ENCODE peak calls at places on chromosome 22, in nine cellular contexts. A is colonic mucosa; Q is astrocyte; B is prostate gland; X is adrenal gland; O is CD8-positive, alpha-beta T cell; F is CD8-positive, alpha-beta memory T cell; N is IMR-90; C is right lobe of liver. U is an unnamed sample. For H3K4me1, the result is how much of the 10 kb centered on the place peaks cover.

GRCh38 chr22:36528795-36529718 is at the start of gene EIF3D:
- DNase-seq in F (peak), A (peak), O (peak), N (peak), C (peak), X (peak), B (peak), Q (peak), U (peak)

GRCh38 chr22:33811686-33812085 is 108.6 kb downstream of the LARGE1 start:
- DNase-seq in C (no peak), X (peak), A (peak), O (no peak), N (peak), Q (peak), B (no peak), F (no peak), U (no peak)

GRCh38 chr22:43827926-43828710 is 16.0 kb upstream of the EFCAB6 start:
- DNase-seq in N (no peak), B (no peak), X (no peak), Q (no peak), O (no peak), A (no peak), F (no peak), C (no peak), U (no peak)

GRCh38 chr22:32200752-32201151 is 4.1 kb downstream of the RFPL2 start:
- DNase-seq in C (no peak), N (no peak), X (no peak), Q (no peak), A (no peak), F (peak), B (no peak), O (no peak), U (no peak)

GRCh38 chr22:36830601-36831000 is 13.8 kb upstream of the PVALB start:
- DNase-seq in F (no peak), N (no peak), A (no peak), B (no peak), Q (no peak), C (no peak), X (no peak), O (peak), U (no peak)

GRCh38 chr22:17167486-17167885 is 8.4 kb upstream of the HDHD5 start:
- DNase-seq in X (peak), A (no peak), N (no peak), C (peak), O (no peak), F (no peak), Q (no peak), B (no peak), U (no peak)

GRCh38 chr22:45201678-45202332 is 38.1 kb downstream of the NUP50 start:
- DNase-seq in B (no peak), X (no peak), A (no peak), F (no peak), Q (peak), C (no peak), O (no peak), N (peak), U (peak)

GRCh38 chr22:32534252-32535215 is 59.9 kb downstream of the FBXO7 start:
- DNase-seq in B (no peak), A (peak), N (no peak), F (no peak), O (no peak), X (peak), C (no peak), Q (peak), U (no peak)

GRCh38 chr22:37418627-37419369 is 8.5 kb downstream of the ELFN2 start:
- DNase-seq in Q (no peak), F (no peak), B (no peak), A (no peak), N (no peak), C (no peak), O (no peak), X (no peak), U (no peak)

GRCh38 chr22:30183861-30184278 is 62.7 kb downstream of the LIF start:
- DNase-seq in N (peak), F (no peak), A (no peak), C (no peak), X (no peak), Q (peak), O (no peak), B (no peak), U (peak)

GRCh38 chr22:29801796-29802195 is 34.6 kb downstream of the UQCR10 start:
- DNase-seq in B (no peak), N (no peak), A (no peak), Q (no peak), F (no peak), X (no peak), C (no peak), O (no peak), U (no peak)

GRCh38 chr22:22201185-22201924 is 43.2 kb upstream of the VPREB1 start:
- DNase-seq in N (peak), F (peak), C (no peak), B (no peak), X (no peak), O (no peak), Q (no peak), A (no peak), U (no peak)

GRCh38 chr22:43534916-43535315 is 123.1 kb downstream of the MPPED1 start:
- DNase-seq in C (peak), O (no peak), F (no peak), A (no peak), Q (no peak), N (no peak), X (peak), B (no peak), U (no peak)

GRCh38 chr22:23563111-23563510 is 17.0 kb downstream of the IGLL1 start:
- DNase-seq in C (no peak), X (no peak), O (no peak), F (no peak), Q (no peak), N (no peak), B (no peak), A (no peak), U (no peak)

GRCh38 chr22:23398701-23399366 is 181.3 kb downstream of the IGLL1 start:
- DNase-seq in O (no peak), X (no peak), Q (no peak), A (no peak), F (no peak), B (no peak), N (no peak), C (no peak), U (no peak)

GRCh38 chr22:41257696-41258095 is 17.0 kb upstream of the CHADL start:
- DNase-seq in N (no peak), B (no peak), C (no peak), A (no peak), O (no peak), X (no peak), Q (no peak), F (no peak), U (no peak)

GRCh38 chr22:42959472-42960145 is 55.3 kb downstream of the PACSIN2 start:
- DNase-seq in X (peak), F (no peak), Q (peak), N (peak), O (no peak), A (peak), B (peak), C (peak), U (peak)

GRCh38 chr22:23289851-23290724 is 109.8 kb downstream of the BCR start:
- DNase-seq in C (peak), A (peak), Q (peak), O (peak), X (peak), B (no peak), F (peak), N (peak), U (peak)

GRCh38 chr22:36435516-36436415 is 45.7 kb downstream of the TXN2 start:
- DNase-seq in O (peak), B (peak), A (peak), X (no peak), N (no peak), C (peak), Q (no peak), F (peak), U (no peak)

GRCh38 chr22:36009085-36009484 is 19.5 kb downstream of the RBFOX2 start:
- DNase-seq in Q (peak), F (no peak), N (peak), X (no peak), O (no peak), B (no peak), A (no peak), C (no peak), U (peak)

GRCh38 chr22:42437488-42438292 is 5.5 kb upstream of the NFAM1 start:
- DNase-seq in X (peak), N (peak), B (no peak), C (peak), F (peak), A (peak), O (peak), Q (no peak), U (peak)

GRCh38 chr22:17379939-17380710 is 10.9 kb downstream of the CECR2 start:
- DNase-seq in A (no peak), N (no peak), X (no peak), B (no peak), C (no peak), O (no peak), Q (no peak), F (no peak), U (no peak)

GRCh38 chr22:42966389-42966998 is 48.5 kb downstream of the PACSIN2 start:
- DNase-seq in F (no peak), O (no peak), A (no peak), N (no peak), X (no peak), B (no peak), C (no peak), Q (no peak), U (no peak)

GRCh38 chr22:35893698-35894097 is 134.9 kb downstream of the RBFOX2 start:
- DNase-seq in C (no peak), B (no peak), F (no peak), Q (no peak), X (peak), N (peak), O (no peak), A (no peak), U (no peak)

DNA sequence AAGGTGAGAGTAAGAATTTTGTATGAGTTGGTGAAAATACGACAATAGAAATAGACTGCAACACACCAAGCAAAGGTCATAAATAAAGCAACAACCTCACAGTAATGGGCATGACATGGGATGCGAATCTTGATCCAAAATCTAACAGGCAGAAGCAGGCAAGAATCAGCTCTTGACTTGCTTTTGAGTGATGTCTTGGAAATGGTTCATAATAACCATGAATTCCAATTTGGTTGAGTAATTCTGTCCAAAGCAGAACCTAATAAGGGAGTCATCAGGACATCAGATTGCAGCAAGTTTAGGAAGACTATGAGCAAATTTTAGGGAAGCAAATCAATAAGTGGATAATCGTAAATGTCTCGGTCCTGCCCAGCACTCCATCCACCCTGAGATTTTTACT is 224.0 kb upstream of the ISX start:
- DNase-seq in N (no peak), O (no peak), B (no peak), C (no peak), Q (no peak), F (no peak), X (no peak), A (no peak), U (no peak)
- H3K27ac ChIP-seq in N (no peak), O (no peak), B (no peak), C (no peak), Q (no peak), F (no peak), X (no peak), A (no peak), U (no peak)

GRCh38 chr22:47249370-47249928 is 487.0 kb downstream of the TBC1D22A start:
- DNase-seq in N (no peak), F (no peak), X (no peak), C (no peak), Q (no peak), B (no peak), A (no peak), O (no peak), U (no peak)
- H3K4me3 ChIP-seq in N (no peak), F (no peak), X (no peak), C (no peak), Q (no peak), B (no peak), A (no peak), O (no peak), U (no peak)

GRCh38 chr22:49761836-49762235 is 65.8 kb downstream of the BRD1 start:
- DNase-seq in C (no peak), B (no peak), A (no peak), O (no peak), X (no peak), N (no peak), Q (no peak), F (no peak), U (no peak)
- H3K4me1 ChIP-seq in C (under half), B (under half), A (under half), O (under half), X (under half), N (under half), Q (under half), F (under half), U (under half)

GRCh38 chr22:28027453-28028448 is 108.7 kb upstream of the PITPNB start:
- DNase-seq in O (no peak), N (no peak), X (peak), Q (no peak), B (peak), F (no peak), A (peak), C (no peak), U (peak)
- H3K27ac ChIP-seq in O (no peak), N (no peak), X (no peak), Q (no peak), B (no peak), F (no peak), A (no peak), C (no peak), U (no peak)

DNA sequence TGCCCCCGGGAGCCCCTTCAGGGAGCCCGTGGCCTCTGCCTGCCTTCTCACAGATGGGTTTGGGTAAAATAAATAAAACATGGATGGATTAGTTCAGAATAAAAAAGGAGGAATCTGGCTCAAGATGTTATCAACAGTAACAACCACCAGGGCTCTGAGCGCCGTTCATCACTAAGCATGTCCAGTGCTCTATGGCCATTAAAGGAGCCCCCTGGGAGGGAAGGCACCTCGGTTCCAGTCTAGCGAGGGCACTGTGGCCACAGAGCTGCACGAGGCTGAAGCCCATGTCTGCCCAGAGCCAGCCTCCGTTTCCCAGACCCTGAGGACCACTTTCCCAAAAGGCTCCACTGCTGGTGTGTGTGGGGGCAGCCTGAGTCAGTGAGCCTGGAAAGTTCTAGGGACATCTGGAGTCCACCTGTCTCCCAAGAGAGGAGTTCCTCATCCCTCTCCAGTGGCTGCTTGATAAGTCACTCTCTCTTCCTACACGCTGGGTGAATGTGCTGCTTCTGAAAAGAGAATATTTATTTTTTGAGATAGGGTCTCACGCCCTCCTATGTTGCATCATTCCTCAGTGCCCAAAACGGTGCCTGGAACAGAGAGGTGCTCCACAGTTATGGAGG is 614.6 kb downstream of the TBC1D22A start:
- DNase-seq in Q (no peak), C (peak), N (no peak), O (no peak), B (no peak), F (no peak), X (no peak), A (no peak), U (no peak)
- H3K4me3 ChIP-seq in Q (no peak), C (no peak), N (no peak), O (no peak), B (no peak), F (no peak), X (no peak), A (no peak), U (no peak)

GRCh38 chr22:24990344-24990905 is 37.9 kb downstream of the KIAA1671 start:
- DNase-seq in A (no peak), B (no peak), C (no peak), N (no peak), X (no peak), O (no peak), Q (no peak), F (no peak), U (no peak)
- H3K4me1 ChIP-seq in A (under half), B (under half), C (under half), N (under half), X (under half), O (under half), Q (under half), F (under half), U (under half)

DNA sequence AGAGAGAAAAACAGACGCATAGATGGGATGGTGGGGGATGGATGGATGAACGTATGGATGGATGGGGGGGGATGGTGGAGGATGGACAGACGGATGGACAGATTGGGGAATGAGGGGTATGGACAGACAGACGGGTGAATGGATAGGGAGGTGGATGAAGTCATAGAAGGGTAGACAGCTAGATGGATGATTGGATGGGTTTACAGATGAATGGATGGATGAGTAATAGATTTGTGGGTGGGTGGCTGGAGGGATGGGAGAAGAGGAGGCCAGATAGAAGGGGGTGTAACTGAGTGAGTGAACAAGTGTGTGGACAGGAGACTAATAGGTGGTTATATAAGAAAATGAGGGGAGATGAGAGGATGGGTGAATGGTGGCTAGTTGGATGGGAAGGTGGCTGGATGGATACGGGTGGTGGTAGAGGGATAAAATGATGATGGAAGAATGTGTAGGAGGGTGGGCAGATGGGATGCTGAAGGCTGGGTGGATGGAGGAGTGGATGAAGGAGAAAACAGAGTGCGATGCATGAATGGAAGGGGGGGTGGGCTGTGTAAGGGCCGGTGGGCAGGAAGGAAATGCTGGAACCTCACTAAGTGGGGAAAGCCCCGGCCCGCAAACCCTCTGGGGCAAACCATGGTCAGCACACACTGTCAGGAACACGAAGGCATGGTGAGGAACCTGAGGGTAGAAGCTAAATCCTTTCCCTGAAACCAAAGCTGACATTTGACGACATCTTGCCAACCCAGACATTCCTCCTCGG is 21.6 kb downstream of the ARVCF start:
- DNase-seq in N (peak), X (no peak), F (no peak), A (no peak), Q (peak), C (no peak), B (no peak), O (no peak), U (no peak)
- H3K27ac ChIP-seq in N (peak), X (no peak), F (no peak), A (no peak), Q (no peak), C (no peak), B (no peak), O (no peak), U (no peak)

U was measured in SJSA1.